ENCODE peak calls at places on chromosomes 4 and X, in five cellular contexts. P is MCF 10A; D is stimulated activated effector memory CD8-positive, alpha-beta T cell treated with anti-CD3 and anti-CD28 coated beads, Interleukin-12 subunit alpha, Interleukin-12 subunit beta, amount 100 ng/mL, for 72 hours; G is stimulated activated CD8-positive, alpha-beta memory T cell treated with anti-CD3 and anti-CD28 coated beads, Interleukin-2, amount 100 ng/mL, for 48 hours; M is stimulated activated CD4-positive, alpha-beta T cell treated with anti-CD3 and anti-CD28 coated beads, Interleukin-15, amount 100 ng/mL, for 1 hour. J is an unnamed sample.

GRCh38 chr4:152357206-152357605 is 178.7 kb downstream of the FBXW7 start:
- DNase-seq in P (peak), D (no peak), G (no peak), M (no peak), J (no peak)

GRCh38 chr4:70778888-70779422 is 57.2 kb downstream of the RUFY3 start:
- DNase-seq in P (no peak), D (no peak), G (no peak), M (no peak), J (no peak)

GRCh38 chrX:123157586-123157985 is 26.5 kb upstream of the GRIA3 start:
- DNase-seq in P (peak), D (no peak), G (no peak), M (no peak), J (no peak)

GRCh38 chr4:108118505-108118904 is 50.2 kb downstream of the LEF1 start:
- DNase-seq in P (peak), D (no peak), G (no peak), M (no peak), J (peak)

GRCh38 chr4:55588160-55588559 is 3.9 kb downstream of the PDCL2 start:
- DNase-seq in P (no peak), D (no peak), G (no peak), M (no peak), J (no peak)

GRCh38 chr4:13860126-13860525 is 232.6 kb upstream of the BOD1L1 start:
- DNase-seq in P (peak), D (no peak), G (no peak), M (no peak), J (peak)

GRCh38 chrX:48919360-48919821 is 567 bp upstream of the PIM2 start:
- DNase-seq in P (no peak), D (no peak), G (no peak), M (no peak), J (no peak)

GRCh38 chr4:149735796-149736195 is 79.8 kb downstream of the IQCM start:
- DNase-seq in P (peak), D (no peak), G (no peak), M (no peak), J (peak)

GRCh38 chr4:1792832-1793495 is at the start of gene FGFR3:
- DNase-seq in P (peak), D (peak), G (peak), M (peak), J (peak)

GRCh38 chr4:15963568-15963967 is 593 bp upstream of the FGFBP2 start:
- DNase-seq in P (no peak), D (peak), G (peak), M (no peak), J (no peak)

GRCh38 chr4:15913631-15913970 is 24.9 kb downstream of the FGFBP1 start:
- DNase-seq in P (peak), D (no peak), G (no peak), M (no peak), J (peak)

GRCh38 chr4:168587326-168588125 is 90.7 kb downstream of the PALLD start:
- DNase-seq in P (peak), D (no peak), G (no peak), M (no peak), J (peak)

GRCh38 chr4:650461-650860 is 23.6 kb downstream of the ATP5ME start:
- DNase-seq in P (no peak), D (no peak), G (no peak), M (no peak), J (no peak)

GRCh38 chrX:26574208-26574607 is 358.2 kb downstream of the MAGEB5 start:
- DNase-seq in P (no peak), D (no peak), G (no peak), M (no peak), J (peak)

GRCh38 chr4:31657859-31658258 is 937.7 kb downstream of the PCDH7 start:
- DNase-seq in P (peak), D (no peak), G (no peak), M (no peak), J (peak)

GRCh38 chr4:128831526-128832252 is 22.2 kb downstream of the JADE1 start:
- DNase-seq in P (no peak), D (no peak), G (no peak), M (no peak), J (no peak)

GRCh38 chrX:47489507-47490275 is 6.7 kb upstream of the ZNF41 start:
- DNase-seq in P (no peak), D (no peak), G (no peak), M (no peak), J (no peak)

GRCh38 chr4:98645527-98645926 is 12.9 kb downstream of the TSPAN5 start:
- DNase-seq in P (no peak), D (no peak), G (no peak), M (no peak), J (no peak)

GRCh38 chr4:173037242-173037641 is 131.4 kb upstream of the GALNT7 start:
- DNase-seq in P (no peak), D (no peak), G (no peak), M (no peak), J (no peak)

GRCh38 chr4:130238121-130238520 is 1142.2 kb downstream of the C4orf33 start:
- DNase-seq in P (peak), D (no peak), G (no peak), M (no peak), J (peak)

GRCh38 chr4:714087-714486 is 8.5 kb downstream of the PCGF3 start:
- DNase-seq in P (no peak), D (no peak), G (no peak), M (no peak), J (no peak)

GRCh38 chr4:26178874-26179273 is 141.9 kb upstream of the RBPJ start:
- DNase-seq in P (no peak), D (no peak), G (no peak), M (no peak), J (no peak)

GRCh38 chrX:107449490-107450175 is at the start of gene FRMPD3:
- DNase-seq in P (no peak), D (no peak), G (no peak), M (no peak), J (no peak)

GRCh38 chr4:168383510-168383909 is 65.0 kb upstream of the DDX60 start:
- DNase-seq in P (no peak), D (no peak), G (no peak), M (no peak), J (no peak)

GRCh38 chrX:38806054-38806389 is 4.8 kb downstream of the MID1IP1 start:
- DNase-seq in P (peak), D (no peak), G (peak), M (no peak), J (no peak)

GRCh38 chr4:107625503-107625902 is 94.5 kb downstream of the PAPSS1 start:
- DNase-seq in P (no peak), D (no peak), G (no peak), M (no peak), J (no peak)

GRCh38 chr4:121789960-121790829 is 10.9 kb upstream of the EXOSC9 start:
- DNase-seq in P (peak), D (no peak), G (no peak), M (no peak), J (peak)

GRCh38 chrX:129600981-129601424 is 53.8 kb downstream of the APLN start:
- DNase-seq in P (peak), D (no peak), G (no peak), M (no peak), J (peak)

GRCh38 chr4:83110222-83110945 is 4.1 kb downstream of the PLAC8 start:
- DNase-seq in P (peak), D (peak), G (peak), M (peak), J (peak)

GRCh38 chr4:55819634-55820033 is at the start of gene EXOC1L:
- DNase-seq in P (no peak), D (no peak), G (no peak), M (no peak), J (no peak)

GRCh38 chr4:151717271-151717670 is 43.5 kb downstream of the GATB start:
- DNase-seq in P (no peak), D (no peak), G (no peak), M (no peak), J (no peak)

GRCh38 chrX:50333308-50333707 is 128.7 kb downstream of the CCNB3 start:
- DNase-seq in P (no peak), D (no peak), G (no peak), M (no peak), J (no peak)

GRCh38 chrX:112555831-112556230 is 123.9 kb downstream of the LHFPL1 start:
- DNase-seq in P (no peak), D (no peak), G (no peak), M (no peak), J (no peak)

GRCh38 chr4:27921236-27921635 is 1060.6 kb downstream of the STIM2 start:
- DNase-seq in P (peak), D (no peak), G (no peak), M (no peak), J (peak)